ENCODE peak calls at places on chromosomes 2 and 18, in five cellular contexts. One of them, this sample, is unnamed.

GRCh38 chr2:175441361-175441760 is 259.9 kb upstream of the ATP5MC3 start:
- DNase-seq in K562: no peak
- DNase-seq in IMR-90: no peak
- DNase-seq in A549: no peak
- DNase-seq in GM12878: no peak
- DNase-seq in this sample: no peak

GRCh38 chr2:217935245-217935879 is 67.4 kb downstream of the TNS1 start:
- DNase-seq in K562: no peak
- DNase-seq in IMR-90: peak
- DNase-seq in A549: no peak
- DNase-seq in GM12878: no peak
- DNase-seq in this sample: no peak

GRCh38 chr18:13616041-13616440 is 110.3 kb downstream of the FAM210A start:
- DNase-seq in K562: no peak
- DNase-seq in IMR-90: no peak
- DNase-seq in A549: no peak
- DNase-seq in GM12878: no peak
- DNase-seq in this sample: no peak

GRCh38 chr18:68267583-68267982 is 447.3 kb downstream of the TMX3 start:
- DNase-seq in K562: no peak
- DNase-seq in IMR-90: peak
- DNase-seq in A549: no peak
- DNase-seq in GM12878: no peak
- DNase-seq in this sample: no peak

GRCh38 chr2:45273412-45274189 is 264.3 kb upstream of the SIX2 start:
- DNase-seq in K562: no peak
- DNase-seq in IMR-90: no peak
- DNase-seq in A549: no peak
- DNase-seq in GM12878: no peak
- DNase-seq in this sample: no peak

GRCh38 chr2:148135705-148136104 is 114.8 kb downstream of the MBD5 start:
- DNase-seq in K562: no peak
- DNase-seq in IMR-90: peak
- DNase-seq in A549: no peak
- DNase-seq in GM12878: no peak
- DNase-seq in this sample: no peak

GRCh38 chr18:55764382-55764781 is 176.4 kb upstream of the TCF4 start:
- DNase-seq in K562: no peak
- DNase-seq in IMR-90: no peak
- DNase-seq in A549: no peak
- DNase-seq in GM12878: no peak
- DNase-seq in this sample: no peak

GRCh38 chr18:52991246-52991645 is 651.2 kb downstream of the DCC start:
- DNase-seq in K562: no peak
- DNase-seq in IMR-90: no peak
- DNase-seq in A549: no peak
- DNase-seq in GM12878: no peak
- DNase-seq in this sample: no peak

GRCh38 chr2:140695163-140695562 is 1435.7 kb downstream of the LRP1B start:
- DNase-seq in K562: no peak
- DNase-seq in IMR-90: peak
- DNase-seq in A549: peak
- DNase-seq in GM12878: no peak
- DNase-seq in this sample: no peak

GRCh38 chr2:38075436-38076249 is at the start of gene CYP1B1:
- DNase-seq in K562: no peak
- DNase-seq in IMR-90: no peak
- DNase-seq in A549: no peak
- DNase-seq in GM12878: no peak
- DNase-seq in this sample: peak

GRCh38 chr2:138504546-138505239 is 3.1 kb downstream of the SPOPL start:
- DNase-seq in K562: no peak
- DNase-seq in IMR-90: no peak
- DNase-seq in A549: no peak
- DNase-seq in GM12878: no peak
- DNase-seq in this sample: no peak

GRCh38 chr18:47215554-47216138 is 35.8 kb downstream of the SKOR2 start:
- DNase-seq in K562: peak
- DNase-seq in IMR-90: peak
- DNase-seq in A549: peak
- DNase-seq in GM12878: peak
- DNase-seq in this sample: peak

GRCh38 chr18:26003391-26003790 is 87.0 kb downstream of the SS18 start:
- DNase-seq in K562: peak
- DNase-seq in IMR-90: no peak
- DNase-seq in A549: no peak
- DNase-seq in GM12878: no peak
- DNase-seq in this sample: no peak

GRCh38 chr2:222268311-222268980 is 30.4 kb downstream of the PAX3 start:
- DNase-seq in K562: no peak
- DNase-seq in IMR-90: no peak
- DNase-seq in A549: no peak
- DNase-seq in GM12878: no peak
- DNase-seq in this sample: no peak
- TF ChIP-seq USF2 in K562: no peak
- TF ChIP-seq USF2 in IMR-90: no peak
- TF ChIP-seq USF2 in A549: no peak
- TF ChIP-seq USF2 in GM12878: no peak
- TF ChIP-seq USF2 in this sample: no peak

GRCh38 chr2:205409403-205409802 is 272.9 kb upstream of the NRP2 start:
- DNase-seq in K562: no peak
- DNase-seq in IMR-90: no peak
- DNase-seq in A549: no peak
- DNase-seq in GM12878: no peak
- DNase-seq in this sample: no peak
- TF ChIP-seq USF2 in K562: no peak
- TF ChIP-seq USF2 in IMR-90: no peak
- TF ChIP-seq USF2 in A549: no peak
- TF ChIP-seq USF2 in GM12878: no peak
- TF ChIP-seq USF2 in this sample: no peak

GRCh38 chr18:30915336-30915988 is 127.1 kb downstream of the DSC3 start:
- DNase-seq in K562: no peak
- DNase-seq in IMR-90: no peak
- DNase-seq in A549: peak
- DNase-seq in GM12878: no peak
- DNase-seq in this sample: no peak
- TF ChIP-seq USF2 in K562: no peak
- TF ChIP-seq USF2 in IMR-90: no peak
- TF ChIP-seq USF2 in A549: no peak
- TF ChIP-seq USF2 in GM12878: no peak
- TF ChIP-seq USF2 in this sample: no peak

GRCh38 chr2:225429718-225430117 is 30.2 kb downstream of the NYAP2 start:
- DNase-seq in K562: peak
- DNase-seq in IMR-90: peak
- DNase-seq in A549: no peak
- DNase-seq in GM12878: no peak
- DNase-seq in this sample: peak
- TF ChIP-seq USF2 in K562: peak
- TF ChIP-seq USF2 in IMR-90: peak
- TF ChIP-seq USF2 in A549: peak
- TF ChIP-seq USF2 in GM12878: no peak
- TF ChIP-seq USF2 in this sample: peak

GRCh38 chr2:119823734-119824334 is 64.1 kb downstream of the PTPN4 start:
- DNase-seq in K562: peak
- DNase-seq in IMR-90: peak
- DNase-seq in A549: peak
- DNase-seq in GM12878: no peak
- DNase-seq in this sample: peak
- TF ChIP-seq USF2 in K562: no peak
- TF ChIP-seq USF2 in IMR-90: no peak
- TF ChIP-seq USF2 in A549: no peak
- TF ChIP-seq USF2 in GM12878: no peak
- TF ChIP-seq USF2 in this sample: no peak